ENCODE peak calls at places on chromosomes 6 and 20, in six cellular contexts. P is activated naive CD4-positive, alpha-beta T cell treated with Interleukin-2 at 50 U/mL for 16 hours; G is GM20000; M is NCI-H1092; N is IMR-90; U is omental fat pad. D is an unnamed sample.

GRCh38 chr6:143187173-143187908 is 126.7 kb downstream of the AIG1 start:
- DNase-seq in P (no peak), G (no peak), M (no peak), N (peak; percentile 74), U (no peak), D (no peak)

GRCh38 chr6:113447088-113447831 is 409.9 kb upstream of the MARCKS start:
- DNase-seq in P (no peak), G (no peak), M (no peak), N (peak; percentile 97), U (no peak), D (no peak)

GRCh38 chr6:36129889-36130671 is at the start of gene MAPK13:
- DNase-seq in P (peak; percentile 31), G (no peak), M (no peak), N (peak; percentile 40), U (no peak), D (peak; percentile 19)

GRCh38 chr6:117018771-117019170 is 141.7 kb downstream of the RFX6 start:
- DNase-seq in P (no peak), G (no peak), M (no peak), N (no peak), U (no peak), D (no peak)

GRCh38 chr6:107692351-107692750 is 131.8 kb downstream of the SCML4 start:
- DNase-seq in P (no peak), G (no peak), M (no peak), N (peak; percentile 92), U (no peak), D (no peak)

GRCh38 chr6:52840763-52841585 is at the start of gene GSTA5:
- DNase-seq in P (no peak), G (no peak), M (no peak), N (no peak), U (no peak), D (no peak)

GRCh38 chr20:17896247-17896723 is 72.3 kb downstream of the SNX5 start:
- DNase-seq in P (no peak), G (no peak), M (no peak), N (no peak), U (no peak), D (no peak)

GRCh38 chr6:162683135-162683534 is 44.4 kb downstream of the PRKN start:
- DNase-seq in P (no peak), G (no peak), M (no peak), N (no peak), U (no peak), D (no peak)

GRCh38 chr6:72826744-72827438 is 205.0 kb downstream of the KCNQ5 start:
- DNase-seq in P (no peak), G (no peak), M (no peak), N (peak; percentile 59), U (no peak), D (no peak)

GRCh38 chr6:135117413-135117968 is 62.9 kb upstream of the HBS1L start:
- DNase-seq in P (no peak), G (no peak), M (no peak), N (no peak), U (no peak), D (no peak)

GRCh38 chr6:31898200-31899011 is 908 bp upstream of the EHMT2 start:
- DNase-seq in P (peak; percentile 21), G (peak; percentile 69), M (peak; percentile 15), N (peak; percentile 35), U (no peak), D (peak; percentile 76)